ENCODE peak calls at places on chromosome 3, in seven cellular contexts. Y is AG09309, P is tibial nerve, F is heart right ventricle, L is B cell, V is Calu3, E is RCC 7860. T is an unnamed sample.

GRCh38 chr3:178684881-178685590 is 148.8 kb downstream of the KCNMB2 start:
- DNase-seq in Y (no peak), P (no peak), F (no peak), L (no peak), V (no peak), E (no peak), T (no peak)

GRCh38 chr3:66041116-66041515 is 2.4 kb upstream of the MAGI1 start:
- DNase-seq in Y (peak; percentile 55), P (no peak), F (no peak), L (no peak), V (no peak), E (no peak), T (no peak)

GRCh38 chr3:3802021-3802420 is 2.8 kb downstream of the LRRN1 start:
- DNase-seq in Y (no peak), P (no peak), F (no peak), L (no peak), V (no peak), E (no peak), T (no peak)

GRCh38 chr3:7038394-7038793 is 177.5 kb downstream of the GRM7 start:
- DNase-seq in Y (no peak), P (no peak), F (no peak), L (no peak), V (no peak), E (no peak), T (no peak)

GRCh38 chr3:127304121-127304744 is 16.4 kb upstream of the PRR20G start:
- DNase-seq in Y (no peak), P (no peak), F (no peak), L (no peak), V (peak; percentile 98), E (peak; percentile 29), T (no peak)

GRCh38 chr3:194259982-194260856 is 90.9 kb downstream of the CPN2 start:
- DNase-seq in Y (peak; percentile 11), P (no peak), F (no peak), L (no peak), V (no peak), E (no peak), T (no peak)

GRCh38 chr3:173429527-173429926 is 32.0 kb downstream of the NLGN1 start:
- DNase-seq in Y (no peak), P (no peak), F (no peak), L (no peak), V (no peak), E (no peak), T (no peak)

GRCh38 chr3:107525101-107525953 is 2.6 kb downstream of the BBX start:
- DNase-seq in Y (no peak), P (peak; percentile 30), F (peak; percentile 55), L (peak; percentile 22), V (peak; percentile 44), E (peak; percentile 44), T (no peak)

GRCh38 chr3:120145498-120146285 is 51.4 kb upstream of the GSK3B start:
- DNase-seq in Y (peak; percentile 43), P (no peak), F (no peak), L (no peak), V (peak; percentile 31), E (peak; percentile 71), T (no peak)

GRCh38 chr3:142960322-142960850 is 3.1 kb downstream of the PAQR9 start:
- DNase-seq in Y (no peak), P (no peak), F (no peak), L (no peak), V (no peak), E (no peak), T (no peak)

GRCh38 chr3:160455846-160456245 is 6.3 kb upstream of the TRIM59 start:
- DNase-seq in Y (no peak), P (no peak), F (no peak), L (no peak), V (no peak), E (no peak), T (no peak)

GRCh38 chr3:47613723-47614122 is 35.1 kb upstream of the CSPG5 start:
- DNase-seq in Y (no peak), P (no peak), F (no peak), L (peak; percentile 23), V (no peak), E (no peak), T (no peak)

GRCh38 chr3:49164983-49165720 is 979 bp downstream of the CCDC71 start:
- DNase-seq in Y (no peak), P (no peak), F (no peak), L (no peak), V (no peak), E (no peak), T (no peak)

GRCh38 chr3:46987485-46988401 is 8.3 kb downstream of the NBEAL2 start:
- DNase-seq in Y (no peak), P (peak; percentile 27), F (peak; percentile 70), L (peak; percentile 81), V (no peak), E (no peak), T (no peak)

GRCh38 chr3:192929755-192930491 is 12.3 kb upstream of the MB21D2 start:
- DNase-seq in Y (no peak), P (no peak), F (no peak), L (no peak), V (peak; percentile 33), E (no peak), T (no peak)

GRCh38 chr3:55343486-55344357 is 143.4 kb downstream of the WNT5A start:
- DNase-seq in Y (no peak), P (no peak), F (no peak), L (no peak), V (no peak), E (peak; percentile 4), T (no peak)